ENCODE peak calls at places on chromosomes 13 and 19, in seven cellular contexts. One of them, this sample, is unnamed.

GRCh38 chr19:5452594-5453565 is 2.3 kb upstream of the ZNRF4 start:
- DNase-seq in stimulated activated CD4-positive, alpha-beta T cell treated with anti-CD3 and anti-CD28 coated beads, Interleukin-2, amount 100 ng/mL, for 48 hours: no peak
- DNase-seq in left ventricle myocardium superior: no peak
- DNase-seq in hepatocyte: no peak
- DNase-seq in EL: peak; percentile 23
- DNase-seq in midbrain: no peak
- DNase-seq in amniotic stem cell: no peak
- DNase-seq in this sample: no peak

GRCh38 chr13:64052526-64052925 is 2636.9 kb upstream of the PCDH20 start:
- DNase-seq in stimulated activated CD4-positive, alpha-beta T cell treated with anti-CD3 and anti-CD28 coated beads, Interleukin-2, amount 100 ng/mL, for 48 hours: no peak
- DNase-seq in left ventricle myocardium superior: no peak
- DNase-seq in hepatocyte: no peak
- DNase-seq in EL: peak; percentile 1
- DNase-seq in midbrain: no peak
- DNase-seq in amniotic stem cell: no peak
- DNase-seq in this sample: no peak

GRCh38 chr13:46982856-46983582 is 86.2 kb upstream of the HTR2A start:
- DNase-seq in stimulated activated CD4-positive, alpha-beta T cell treated with anti-CD3 and anti-CD28 coated beads, Interleukin-2, amount 100 ng/mL, for 48 hours: no peak
- DNase-seq in left ventricle myocardium superior: no peak
- DNase-seq in hepatocyte: no peak
- DNase-seq in EL: no peak
- DNase-seq in midbrain: peak; percentile 1
- DNase-seq in amniotic stem cell: no peak
- DNase-seq in this sample: peak; percentile 72

GRCh38 chr19:41442473-41443360 is at the start of gene ERICH4:
- DNase-seq in stimulated activated CD4-positive, alpha-beta T cell treated with anti-CD3 and anti-CD28 coated beads, Interleukin-2, amount 100 ng/mL, for 48 hours: no peak
- DNase-seq in left ventricle myocardium superior: no peak
- DNase-seq in hepatocyte: no peak
- DNase-seq in EL: no peak
- DNase-seq in midbrain: no peak
- DNase-seq in amniotic stem cell: no peak
- DNase-seq in this sample: no peak

GRCh38 chr19:48394331-48395169 is 1.1 kb downstream of the GRIN2D start:
- DNase-seq in stimulated activated CD4-positive, alpha-beta T cell treated with anti-CD3 and anti-CD28 coated beads, Interleukin-2, amount 100 ng/mL, for 48 hours: no peak
- DNase-seq in left ventricle myocardium superior: no peak
- DNase-seq in hepatocyte: no peak
- DNase-seq in EL: no peak
- DNase-seq in midbrain: no peak
- DNase-seq in amniotic stem cell: no peak
- DNase-seq in this sample: no peak

GRCh38 chr19:18440421-18440877 is 2.5 kb upstream of the ISYNA1 start:
- DNase-seq in stimulated activated CD4-positive, alpha-beta T cell treated with anti-CD3 and anti-CD28 coated beads, Interleukin-2, amount 100 ng/mL, for 48 hours: no peak
- DNase-seq in left ventricle myocardium superior: no peak
- DNase-seq in hepatocyte: no peak
- DNase-seq in EL: peak; percentile 37
- DNase-seq in midbrain: no peak
- DNase-seq in amniotic stem cell: no peak
- DNase-seq in this sample: no peak

GRCh38 chr19:52673014-52673413 is 34.9 kb upstream of the ZNF83 start:
- DNase-seq in stimulated activated CD4-positive, alpha-beta T cell treated with anti-CD3 and anti-CD28 coated beads, Interleukin-2, amount 100 ng/mL, for 48 hours: no peak
- DNase-seq in left ventricle myocardium superior: no peak
- DNase-seq in hepatocyte: no peak
- DNase-seq in EL: no peak
- DNase-seq in midbrain: no peak
- DNase-seq in amniotic stem cell: no peak
- DNase-seq in this sample: no peak

GRCh38 chr19:39342647-39343305 is 555 bp downstream of the SAMD4B start:
- DNase-seq in stimulated activated CD4-positive, alpha-beta T cell treated with anti-CD3 and anti-CD28 coated beads, Interleukin-2, amount 100 ng/mL, for 48 hours: no peak
- DNase-seq in left ventricle myocardium superior: peak; percentile 49
- DNase-seq in hepatocyte: peak; percentile 58
- DNase-seq in EL: peak; percentile 31
- DNase-seq in midbrain: no peak
- DNase-seq in amniotic stem cell: no peak
- DNase-seq in this sample: peak; percentile 27